ENCODE peak calls at places on chromosomes 3 and 15, in eight cellular contexts. One of them, this sample, is unnamed.

GRCh38 chr3:4826237-4827100 is 152.8 kb upstream of the BHLHE40 start:
- DNase-seq in AG04449: no peak
- DNase-seq in cardiac fibroblast: peak; percentile 39
- DNase-seq in CD4-positive, alpha-beta T cell: no peak
- DNase-seq in B cell: no peak
- DNase-seq in astrocyte of the spinal cord: peak; percentile 47
- DNase-seq in left lung: peak; percentile 88
- DNase-seq in tibial artery: peak; percentile 82
- DNase-seq in this sample: no peak

GRCh38 chr3:136955813-136956212 is 2.0 kb upstream of the IL20RB start:
- DNase-seq in left lung: no peak
- DNase-seq in astrocyte of the spinal cord: peak; percentile 87
- DNase-seq in AG04449: peak; percentile 41
- DNase-seq in cardiac fibroblast: peak; percentile 88
- DNase-seq in B cell: no peak
- DNase-seq in CD4-positive, alpha-beta T cell: no peak
- DNase-seq in tibial artery: no peak
- DNase-seq in this sample: no peak

GRCh38 chr3:15438988-15439387 is 11.6 kb downstream of the EAF1 start:
- DNase-seq in AG04449: no peak
- DNase-seq in CD4-positive, alpha-beta T cell: no peak
- DNase-seq in cardiac fibroblast: peak; percentile 92
- DNase-seq in astrocyte of the spinal cord: no peak
- DNase-seq in B cell: no peak
- DNase-seq in left lung: no peak
- DNase-seq in tibial artery: no peak
- DNase-seq in this sample: no peak

GRCh38 chr3:43998841-43999805 is 242.6 kb upstream of the TOPAZ1 start:
- DNase-seq in astrocyte of the spinal cord: peak; percentile 84
- DNase-seq in tibial artery: no peak
- DNase-seq in CD4-positive, alpha-beta T cell: no peak
- DNase-seq in AG04449: no peak
- DNase-seq in left lung: no peak
- DNase-seq in B cell: peak; percentile 72
- DNase-seq in cardiac fibroblast: peak; percentile 69
- DNase-seq in this sample: no peak

GRCh38 chr15:57460208-57460816 is 84.0 kb downstream of the CGNL1 start:
- DNase-seq in CD4-positive, alpha-beta T cell: no peak
- DNase-seq in AG04449: no peak
- DNase-seq in tibial artery: no peak
- DNase-seq in cardiac fibroblast: no peak
- DNase-seq in left lung: no peak
- DNase-seq in B cell: no peak
- DNase-seq in astrocyte of the spinal cord: no peak
- DNase-seq in this sample: no peak

GRCh38 chr3:158642005-158642404 is 2.3 kb upstream of the GFM1 start:
- DNase-seq in tibial artery: no peak
- DNase-seq in AG04449: no peak
- DNase-seq in B cell: no peak
- DNase-seq in left lung: no peak
- DNase-seq in CD4-positive, alpha-beta T cell: no peak
- DNase-seq in astrocyte of the spinal cord: no peak
- DNase-seq in cardiac fibroblast: no peak
- DNase-seq in this sample: no peak

GRCh38 chr3:169954142-169954756 is 12.4 kb upstream of the SEC62 start:
- DNase-seq in astrocyte of the spinal cord: no peak
- DNase-seq in cardiac fibroblast: no peak
- DNase-seq in B cell: no peak
- DNase-seq in AG04449: no peak
- DNase-seq in CD4-positive, alpha-beta T cell: no peak
- DNase-seq in left lung: no peak
- DNase-seq in tibial artery: no peak
- DNase-seq in this sample: no peak

GRCh38 chr15:61033319-61033718 is 195.8 kb downstream of the RORA start:
- DNase-seq in CD4-positive, alpha-beta T cell: no peak
- DNase-seq in cardiac fibroblast: no peak
- DNase-seq in AG04449: no peak
- DNase-seq in tibial artery: no peak
- DNase-seq in B cell: no peak
- DNase-seq in left lung: no peak
- DNase-seq in astrocyte of the spinal cord: no peak
- DNase-seq in this sample: no peak

GRCh38 chr15:96220657-96221056 is 109.8 kb upstream of the NR2F2 start:
- DNase-seq in B cell: no peak
- DNase-seq in tibial artery: no peak
- DNase-seq in astrocyte of the spinal cord: no peak
- DNase-seq in CD4-positive, alpha-beta T cell: no peak
- DNase-seq in left lung: no peak
- DNase-seq in cardiac fibroblast: no peak
- DNase-seq in AG04449: no peak
- DNase-seq in this sample: no peak

GRCh38 chr3:32684029-32684799 is 774 bp upstream of the CNOT10 start:
- DNase-seq in CD4-positive, alpha-beta T cell: no peak
- DNase-seq in astrocyte of the spinal cord: no peak
- DNase-seq in B cell: no peak
- DNase-seq in AG04449: no peak
- DNase-seq in cardiac fibroblast: no peak
- DNase-seq in tibial artery: no peak
- DNase-seq in left lung: no peak
- DNase-seq in this sample: no peak

GRCh38 chr15:66943456-66944095 is 121.8 kb upstream of the SMAD3 start:
- DNase-seq in left lung: no peak
- DNase-seq in astrocyte of the spinal cord: no peak
- DNase-seq in tibial artery: no peak
- DNase-seq in B cell: no peak
- DNase-seq in CD4-positive, alpha-beta T cell: no peak
- DNase-seq in AG04449: no peak
- DNase-seq in cardiac fibroblast: no peak
- DNase-seq in this sample: no peak

GRCh38 chr3:196287066-196287404 is 491 bp downstream of the PCYT1A start:
- DNase-seq in AG04449: no peak
- DNase-seq in left lung: peak; percentile 45
- DNase-seq in cardiac fibroblast: peak; percentile 36
- DNase-seq in CD4-positive, alpha-beta T cell: no peak
- DNase-seq in B cell: peak; percentile 56
- DNase-seq in astrocyte of the spinal cord: peak; percentile 20
- DNase-seq in tibial artery: no peak
- DNase-seq in this sample: peak; percentile 38

GRCh38 chr15:55737373-55737772 is 5.6 kb downstream of the PRTG start:
- DNase-seq in left lung: no peak
- DNase-seq in AG04449: no peak
- DNase-seq in cardiac fibroblast: peak; percentile 6
- DNase-seq in CD4-positive, alpha-beta T cell: no peak
- DNase-seq in B cell: no peak
- DNase-seq in astrocyte of the spinal cord: no peak
- DNase-seq in tibial artery: no peak
- DNase-seq in this sample: no peak

GRCh38 chr3:11726146-11726545 is 82.4 kb upstream of the VGLL4 start:
- DNase-seq in tibial artery: no peak
- DNase-seq in astrocyte of the spinal cord: no peak
- DNase-seq in cardiac fibroblast: no peak
- DNase-seq in CD4-positive, alpha-beta T cell: no peak
- DNase-seq in B cell: no peak
- DNase-seq in AG04449: no peak
- DNase-seq in left lung: no peak
- DNase-seq in this sample: no peak

GRCh38 chr15:90618330-90619136 is 88.8 kb downstream of the CRTC3 start:
- DNase-seq in B cell: no peak
- DNase-seq in AG04449: no peak
- DNase-seq in CD4-positive, alpha-beta T cell: no peak
- DNase-seq in astrocyte of the spinal cord: no peak
- DNase-seq in cardiac fibroblast: no peak
- DNase-seq in tibial artery: no peak
- DNase-seq in left lung: no peak
- DNase-seq in this sample: no peak

GRCh38 chr3:52896613-52897012 is 735 bp downstream of the STIMATE start:
- DNase-seq in B cell: no peak
- DNase-seq in cardiac fibroblast: no peak
- DNase-seq in astrocyte of the spinal cord: no peak
- DNase-seq in AG04449: no peak
- DNase-seq in tibial artery: no peak
- DNase-seq in left lung: no peak
- DNase-seq in CD4-positive, alpha-beta T cell: no peak
- DNase-seq in this sample: no peak

DNA sequence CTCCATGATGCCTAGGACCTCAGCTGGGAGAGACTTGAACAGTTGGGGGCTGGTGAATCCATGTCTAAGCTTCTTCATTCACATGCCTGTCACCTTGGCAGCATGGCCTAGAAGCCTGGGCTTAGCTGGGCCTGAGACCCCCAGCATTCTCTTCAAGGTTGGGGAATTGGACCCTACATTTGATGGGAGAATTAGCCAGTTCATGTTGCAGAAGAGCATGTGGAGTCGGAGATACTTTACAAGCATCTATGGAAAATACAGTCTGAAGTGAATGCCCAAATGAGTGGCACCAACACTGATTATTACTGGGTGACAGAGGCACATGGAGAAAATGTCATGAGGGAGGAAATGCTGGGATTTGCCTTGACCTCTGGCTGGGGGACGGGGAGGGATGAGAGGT is 252.0 kb upstream of the CTDSPL start:
- DNase-seq in tibial artery: no peak
- DNase-seq in B cell: no peak
- DNase-seq in astrocyte of the spinal cord: no peak
- DNase-seq in AG04449: no peak
- DNase-seq in cardiac fibroblast: no peak
- DNase-seq in left lung: no peak
- DNase-seq in CD4-positive, alpha-beta T cell: no peak
- DNase-seq in this sample: no peak
- TF ChIP-seq CTCF in tibial artery: no peak
- TF ChIP-seq CTCF in B cell: no peak
- TF ChIP-seq CTCF in astrocyte of the spinal cord: no peak
- TF ChIP-seq CTCF in AG04449: no peak
- TF ChIP-seq CTCF in cardiac fibroblast: no peak
- TF ChIP-seq CTCF in left lung: no peak
- TF ChIP-seq CTCF in CD4-positive, alpha-beta T cell: no peak
- TF ChIP-seq CTCF in this sample: no peak

DNA sequence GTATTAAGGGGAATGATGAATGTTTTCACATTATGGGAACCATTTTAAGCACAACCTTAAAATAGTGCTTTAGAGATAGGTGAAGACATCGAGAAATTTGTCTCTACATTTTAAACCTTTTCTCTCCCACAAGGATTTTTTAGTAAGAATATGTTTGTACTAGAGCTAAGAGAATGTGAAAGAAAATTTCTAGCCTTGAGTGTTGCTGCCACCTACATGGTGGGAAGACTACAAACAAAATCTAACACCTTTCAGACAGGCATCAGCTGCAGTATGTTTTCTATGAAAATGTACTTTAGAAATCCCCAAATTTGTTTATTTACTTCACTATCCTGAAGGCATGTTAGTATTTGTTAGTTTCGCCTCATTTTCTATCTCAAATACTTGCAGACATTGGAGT is 247.4 kb downstream of the WDR72 start:
- DNase-seq in cardiac fibroblast: no peak
- DNase-seq in left lung: no peak
- DNase-seq in CD4-positive, alpha-beta T cell: no peak
- DNase-seq in astrocyte of the spinal cord: no peak
- DNase-seq in B cell: no peak
- DNase-seq in tibial artery: no peak
- DNase-seq in AG04449: no peak
- DNase-seq in this sample: no peak
- TF ChIP-seq CTCF in cardiac fibroblast: no peak
- TF ChIP-seq CTCF in left lung: no peak
- TF ChIP-seq CTCF in CD4-positive, alpha-beta T cell: no peak
- TF ChIP-seq CTCF in astrocyte of the spinal cord: no peak
- TF ChIP-seq CTCF in B cell: no peak
- TF ChIP-seq CTCF in tibial artery: no peak
- TF ChIP-seq CTCF in AG04449: no peak
- TF ChIP-seq CTCF in this sample: no peak

GRCh38 chr3:61778095-61778494 is 216.7 kb downstream of the PTPRG start:
- DNase-seq in CD4-positive, alpha-beta T cell: no peak
- DNase-seq in astrocyte of the spinal cord: no peak
- DNase-seq in AG04449: no peak
- DNase-seq in B cell: no peak
- DNase-seq in left lung: no peak
- DNase-seq in tibial artery: no peak
- DNase-seq in cardiac fibroblast: no peak
- DNase-seq in this sample: no peak
- TF ChIP-seq CTCF in CD4-positive, alpha-beta T cell: no peak
- TF ChIP-seq CTCF in astrocyte of the spinal cord: no peak
- TF ChIP-seq CTCF in AG04449: no peak
- TF ChIP-seq CTCF in B cell: no peak
- TF ChIP-seq CTCF in left lung: no peak
- TF ChIP-seq CTCF in tibial artery: no peak
- TF ChIP-seq CTCF in cardiac fibroblast: no peak
- TF ChIP-seq CTCF in this sample: no peak

DNA sequence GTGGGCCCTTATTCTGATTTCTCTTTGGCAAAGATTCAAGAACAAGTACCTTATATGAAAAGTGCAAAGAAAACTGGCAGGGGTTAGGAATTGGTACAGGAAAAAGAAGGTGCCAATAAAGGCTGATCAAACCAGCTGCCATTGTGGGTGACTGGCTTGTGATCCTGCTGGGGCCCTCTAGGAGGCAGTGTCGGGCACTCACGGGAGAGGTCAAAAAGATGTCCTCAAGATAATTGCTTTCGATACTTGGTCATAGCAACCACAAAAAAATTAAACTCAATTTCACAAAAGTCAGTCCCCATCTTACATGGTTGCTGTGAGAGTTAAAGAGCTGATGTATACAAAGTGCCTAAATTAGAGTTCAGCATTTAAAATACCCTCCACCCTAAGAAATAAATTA is 31.0 kb upstream of the CAV3 start:
- DNase-seq in cardiac fibroblast: no peak
- DNase-seq in tibial artery: no peak
- DNase-seq in AG04449: no peak
- DNase-seq in astrocyte of the spinal cord: no peak
- DNase-seq in CD4-positive, alpha-beta T cell: no peak
- DNase-seq in left lung: no peak
- DNase-seq in B cell: no peak
- DNase-seq in this sample: no peak
- TF ChIP-seq CTCF in cardiac fibroblast: peak; percentile 37
- TF ChIP-seq CTCF in tibial artery: no peak
- TF ChIP-seq CTCF in AG04449: no peak
- TF ChIP-seq CTCF in astrocyte of the spinal cord: peak; percentile 47
- TF ChIP-seq CTCF in CD4-positive, alpha-beta T cell: no peak
- TF ChIP-seq CTCF in left lung: no peak
- TF ChIP-seq CTCF in B cell: no peak
- TF ChIP-seq CTCF in this sample: peak; percentile 12

GRCh38 chr3:123297627-123297899 is 95.8 kb downstream of the SEC22A start:
- DNase-seq in astrocyte of the spinal cord: no peak
- DNase-seq in AG04449: no peak
- DNase-seq in tibial artery: no peak
- DNase-seq in left lung: no peak
- DNase-seq in B cell: no peak
- DNase-seq in CD4-positive, alpha-beta T cell: no peak
- DNase-seq in cardiac fibroblast: no peak
- DNase-seq in this sample: no peak
- TF ChIP-seq CTCF in astrocyte of the spinal cord: no peak
- TF ChIP-seq CTCF in AG04449: no peak
- TF ChIP-seq CTCF in tibial artery: no peak
- TF ChIP-seq CTCF in left lung: no peak
- TF ChIP-seq CTCF in B cell: no peak
- TF ChIP-seq CTCF in CD4-positive, alpha-beta T cell: no peak
- TF ChIP-seq CTCF in cardiac fibroblast: no peak
- TF ChIP-seq CTCF in this sample: no peak